ENCODE peak calls at places on chromosomes 5 and 9, in four cellular contexts. O, M, S and G are unnamed samples.
A peak's percentile ranks its signal among the peaks of the same experiment; 100 is the strongest.

GRCh38 chr5:180052211-180052818 is 19.2 kb downstream of the RNF130 start:
- DNase-seq in O (no peak), M (no peak), S (no peak), G (no peak)

GRCh38 chr9:137030528-137030927 is 1.4 kb downstream of the FUT7 start:
- DNase-seq in O (no peak), M (no peak), S (no peak), G (no peak)

GRCh38 chr5:1119312-1119831 is 7.5 kb upstream of the SLC12A7 start:
- DNase-seq in O (no peak), M (peak; percentile 81), S (no peak), G (peak; percentile 86)

GRCh38 chr5:56814361-56814962 is 887 bp upstream of the MAP3K1 start:
- DNase-seq in O (no peak), M (peak; percentile 34), S (no peak), G (peak; percentile 27)

GRCh38 chr5:74240783-74241750 is 399.5 kb downstream of the ENC1 start:
- DNase-seq in O (no peak), M (no peak), S (peak; percentile 30), G (no peak)

GRCh38 chr9:10612649-10613398 is at the start of gene PTPRD:
- DNase-seq in O (no peak), M (peak; percentile 35), S (peak; percentile 1), G (peak; percentile 62)

GRCh38 chr5:108858959-108859358 is 111.3 kb downstream of the FER start:
- DNase-seq in O (no peak), M (no peak), S (peak; percentile 18), G (no peak)

GRCh38 chr5:90557871-90558270 is 726 bp upstream of the ADGRV1 start:
- DNase-seq in O (no peak), M (no peak), S (no peak), G (no peak)

GRCh38 chr9:36317766-36318165 is 59.5 kb upstream of the GNE start:
- DNase-seq in O (peak; percentile 42), M (peak; percentile 96), S (no peak), G (peak; percentile 91)

GRCh38 chr5:132270706-132271105 is 13.2 kb downstream of the PDLIM4 start:
- DNase-seq in O (no peak), M (no peak), S (no peak), G (no peak)

GRCh38 chr5:113050606-113051391 is 74.2 kb downstream of the DCP2 start:
- DNase-seq in O (no peak), M (no peak), S (peak; percentile 89), G (no peak)

GRCh38 chr5:3145641-3146040 is 394.2 kb upstream of the IRX2 start:
- DNase-seq in O (no peak), M (no peak), S (no peak), G (no peak)

GRCh38 chr5:1200495-1201326 is 684 bp upstream of the SLC6A19 start:
- DNase-seq in O (no peak), M (peak; percentile 16), S (no peak), G (no peak)

GRCh38 chr5:7991125-7991821 is 122.3 kb downstream of the MTRR start:
- DNase-seq in O (no peak), M (no peak), S (no peak), G (no peak)

GRCh38 chr9:100213730-100214477 is 114.9 kb downstream of the INVS start:
- DNase-seq in O (no peak), M (no peak), S (peak; percentile 78), G (no peak)

GRCh38 chr5:67998709-67999251 is 216.8 kb upstream of the PIK3R1 start:
- DNase-seq in O (no peak), M (peak; percentile 79), S (peak; percentile 78), G (peak; percentile 54)